ENCODE peak calls at places on chromosomes 4 and X, in ten cellular contexts. I is BE2C, Y is tibial nerve, V is body of pancreas, Q is breast epithelium, S is right atrium auricular region, A is suprapubic skin, X is Calu3, O is fibroblast of mammary gland, K is endothelial cell of umbilical vein. H is an unnamed sample.

GRCh38 chrX:38837389-38837788 is 36.1 kb downstream of the MID1IP1 start:
- DNase-seq in X (no peak), K (no peak), I (no peak), O (no peak), A (no peak), Y (no peak), V (no peak), S (no peak), Q (no peak), H (no peak)

GRCh38 chr4:89001647-89002518 is 55.1 kb downstream of the FAM13A start:
- DNase-seq in A (no peak), Q (no peak), S (no peak), V (peak), I (peak), Y (no peak), K (no peak), O (no peak), X (no peak), H (no peak)

GRCh38 chrX:68488657-68489056 is 10.2 kb upstream of the YIPF6 start:
- DNase-seq in I (no peak), K (no peak), X (peak), A (no peak), S (no peak), V (no peak), Q (no peak), O (no peak), Y (no peak), H (no peak)

GRCh38 chrX:7127058-7127457 is 20.5 kb upstream of the STS start:
- DNase-seq in S (no peak), I (no peak), Q (no peak), O (no peak), X (no peak), A (no peak), Y (no peak), V (no peak), K (no peak), H (no peak)

GRCh38 chrX:46582325-46582724 is 8.8 kb downstream of the CHST7 start:
- DNase-seq in S (no peak), O (no peak), V (no peak), A (no peak), Q (no peak), Y (no peak), X (no peak), I (no peak), K (peak), H (no peak)

GRCh38 chr4:1113311-1114009 is at the start of gene RNF212:
- DNase-seq in Q (no peak), A (no peak), Y (no peak), K (peak), I (no peak), S (no peak), V (peak), O (peak), X (no peak), H (peak)

GRCh38 chr4:187128226-187128625 is 404.6 kb upstream of the FAT1 start:
- DNase-seq in Q (no peak), K (no peak), I (no peak), X (no peak), Y (no peak), O (no peak), S (no peak), V (no peak), A (no peak), H (no peak)

GRCh38 chrX:121671649-121672048 is 624.2 kb downstream of the GLUD2 start:
- DNase-seq in O (no peak), X (no peak), Q (no peak), S (no peak), K (no peak), A (no peak), Y (no peak), V (no peak), I (no peak), H (no peak)

GRCh38 chrX:21374163-21374993 is at the start of gene CNKSR2:
- DNase-seq in Q (peak), I (peak), S (no peak), V (peak), Y (peak), X (no peak), O (peak), K (peak), A (no peak), H (peak)

GRCh38 chr4:23888421-23889319 is 1.2 kb downstream of the PPARGC1A start:
- DNase-seq in K (no peak), S (no peak), X (no peak), V (peak), Y (no peak), O (peak), A (no peak), I (peak), Q (no peak), H (no peak)

GRCh38 chrX:81957900-81958545 is 756.1 kb downstream of the SH3BGRL start:
- DNase-seq in S (no peak), K (no peak), I (no peak), V (no peak), Y (no peak), X (peak), O (peak), A (no peak), Q (no peak), H (no peak)

GRCh38 chrX:138986235-138986634 is 274.7 kb upstream of the FGF13 start:
- DNase-seq in V (no peak), I (no peak), Q (no peak), S (no peak), O (peak), X (no peak), A (no peak), K (no peak), Y (no peak), H (no peak)

GRCh38 chrX:136586386-136586785 is 54.4 kb downstream of the VGLL1 start:
- DNase-seq in A (no peak), O (peak), X (no peak), Y (no peak), S (no peak), Q (no peak), K (no peak), V (no peak), I (no peak), H (no peak)

GRCh38 chr4:8685831-8686230 is 93.3 kb downstream of the CPZ start:
- DNase-seq in X (no peak), V (no peak), Q (no peak), A (no peak), I (no peak), O (no peak), S (no peak), K (no peak), Y (no peak), H (no peak)

GRCh38 chrX:150664290-150664689 is 28.9 kb upstream of the MTMR1 start:
- DNase-seq in O (no peak), A (no peak), Q (no peak), Y (no peak), X (peak), K (no peak), S (no peak), V (peak), I (no peak), H (no peak)

GRCh38 chr4:127777487-127777886 is 4.6 kb upstream of the HSPA4L start:
- DNase-seq in O (no peak), I (no peak), X (no peak), K (no peak), A (no peak), Y (no peak), Q (no peak), V (no peak), S (no peak), H (no peak)

GRCh38 chrX:54641530-54641929 is 111.5 kb downstream of the GNL3L start:
- DNase-seq in O (peak), Q (no peak), Y (no peak), K (no peak), A (no peak), S (no peak), X (no peak), I (no peak), V (no peak), H (no peak)

GRCh38 chr4:73450398-73451004 is 14.5 kb downstream of the AFP start:
- DNase-seq in I (peak), S (peak), O (peak), Y (no peak), Q (no peak), V (peak), K (no peak), X (peak), A (no peak), H (no peak)

GRCh38 chr4:54277691-54278090 is 48.6 kb downstream of the PDGFRA start:
- DNase-seq in V (peak), S (no peak), I (no peak), A (no peak), K (peak), X (peak), Q (no peak), Y (no peak), O (peak), H (no peak)

GRCh38 chr4:142893012-142893411 is 46.9 kb upstream of the INPP4B start:
- DNase-seq in S (no peak), X (no peak), Y (no peak), A (no peak), V (no peak), K (no peak), I (no peak), Q (no peak), O (no peak), H (no peak)

GRCh38 chr4:124278477-124278876 is 434.1 kb downstream of the ANKRD50 start:
- DNase-seq in S (no peak), A (no peak), K (no peak), O (no peak), I (no peak), X (peak), V (no peak), Y (no peak), Q (no peak), H (no peak)

GRCh38 chr4:184653650-184654049 is 4.1 kb downstream of the PRIMPOL start:
- DNase-seq in I (no peak), O (peak), A (no peak), Y (no peak), Q (no peak), S (no peak), K (no peak), V (no peak), X (no peak), H (no peak)

GRCh38 chr4:119652978-119653377 is 24.4 kb upstream of the PDE5A start:
- DNase-seq in S (no peak), Q (no peak), K (no peak), Y (no peak), A (no peak), X (no peak), O (peak), V (no peak), I (no peak), H (no peak)

GRCh38 chrX:120015145-120016067 is 62.1 kb downstream of the RHOXF2B start:
- DNase-seq in Y (no peak), V (peak), O (no peak), A (no peak), K (no peak), I (no peak), Q (no peak), S (no peak), X (peak), H (no peak)

GRCh38 chr4:14379148-14379547 is 623.1 kb upstream of the CPEB2 start:
- DNase-seq in Y (no peak), A (no peak), Q (no peak), S (no peak), I (no peak), O (peak), X (no peak), V (no peak), K (no peak), H (no peak)

GRCh38 chr4:128812360-128812958 is 3.0 kb downstream of the JADE1 start:
- DNase-seq in O (peak), V (peak), S (peak), Q (no peak), A (peak), K (peak), Y (peak), X (peak), I (peak), H (no peak)

GRCh38 chrX:47502591-47503222 is 19.7 kb upstream of the ZNF41 start:
- DNase-seq in I (no peak), Q (no peak), X (no peak), V (no peak), O (peak), Y (no peak), S (no peak), K (no peak), A (no peak), H (no peak)

GRCh38 chrX:110167952-110168451 is 149.9 kb downstream of the AMMECR1 start:
- DNase-seq in X (peak), I (peak), S (no peak), K (no peak), Q (no peak), Y (no peak), O (no peak), V (peak), A (no peak), H (no peak)

GRCh38 chrX:44061940-44062339 is 88.8 kb upstream of the NDP start:
- DNase-seq in O (no peak), I (no peak), Y (no peak), Q (no peak), K (no peak), S (no peak), V (no peak), A (no peak), X (no peak), H (no peak)

GRCh38 chr4:2276581-2277325 is 14.8 kb upstream of the MXD4 start:
- DNase-seq in Q (no peak), K (no peak), I (no peak), Y (no peak), O (no peak), V (no peak), S (no peak), X (no peak), A (no peak), H (no peak)

GRCh38 chr4:30770049-30770549 is 49.9 kb downstream of the PCDH7 start:
- DNase-seq in K (peak), Q (no peak), V (no peak), S (no peak), I (no peak), X (no peak), O (peak), Y (no peak), A (no peak), H (no peak)

GRCh38 chrX:71251456-71251973 is 2.4 kb downstream of the ZMYM3 start:
- DNase-seq in O (no peak), Q (no peak), X (no peak), I (no peak), K (no peak), V (no peak), S (no peak), A (no peak), Y (no peak), H (no peak)

GRCh38 chr4:8609406-8609805 is 16.8 kb downstream of the CPZ start:
- DNase-seq in S (no peak), Y (no peak), I (no peak), O (no peak), Q (no peak), A (no peak), K (no peak), V (no peak), X (no peak), H (no peak)

GRCh38 chr4:20538922-20539321 is 161.3 kb upstream of the PACRGL start:
- DNase-seq in S (no peak), K (no peak), V (no peak), O (no peak), A (no peak), Q (no peak), I (no peak), X (no peak), Y (no peak), H (no peak)
- TF ChIP-seq CTCF in S (no peak), K (no peak), V (no peak), O (no peak), A (no peak), Q (no peak), I (no peak), X (no peak), Y (no peak), H (no peak)

GRCh38 chrX:41922694-41923171 is 621 bp downstream of the CASK start:
- DNase-seq in I (peak), Y (no peak), X (peak), S (no peak), K (peak), V (peak), O (no peak), A (peak), Q (no peak), H (peak)
- TF ChIP-seq CTCF in I (peak), Y (no peak), X (no peak), S (no peak), K (peak), V (no peak), O (no peak), A (no peak), Q (no peak), H (no peak)

GRCh38 chr4:70704333-70705145 is 16.2 kb downstream of the UTP3 start:
- DNase-seq in K (peak), V (peak), S (peak), A (peak), Y (peak), O (peak), Q (peak), I (peak), X (peak), H (peak)
- TF ChIP-seq CTCF in K (peak), V (peak), S (peak), A (peak), Y (peak), O (peak), Q (peak), I (peak), X (peak), H (no peak)

GRCh38 chr4:101730291-101731117 is 60.0 kb upstream of the BANK1 start:
- DNase-seq in V (peak), O (peak), K (peak), A (peak), X (peak), Y (peak), I (peak), S (peak), Q (no peak), H (no peak)
- TF ChIP-seq CTCF in V (peak), O (peak), K (peak), A (peak), X (peak), Y (peak), I (peak), S (peak), Q (peak), H (peak)

GRCh38 chrX:155857561-155857960 is 23.6 kb upstream of the VAMP7 start:
- DNase-seq in O (peak), A (no peak), V (no peak), Y (no peak), X (peak), I (no peak), Q (no peak), S (no peak), K (no peak), H (no peak)
- TF ChIP-seq CTCF in O (peak), A (no peak), V (peak), Y (no peak), X (no peak), I (peak), Q (no peak), S (no peak), K (peak), H (no peak)

GRCh38 chr4:150722908-150723362 is 141.0 kb downstream of the MAB21L2 start:
- DNase-seq in Q (peak), O (peak), I (peak), K (peak), X (peak), S (peak), A (peak), V (peak), Y (peak), H (no peak)
- TF ChIP-seq CTCF in Q (no peak), O (peak), I (peak), K (no peak), X (no peak), S (no peak), A (no peak), V (peak), Y (no peak), H (no peak)

DNA sequence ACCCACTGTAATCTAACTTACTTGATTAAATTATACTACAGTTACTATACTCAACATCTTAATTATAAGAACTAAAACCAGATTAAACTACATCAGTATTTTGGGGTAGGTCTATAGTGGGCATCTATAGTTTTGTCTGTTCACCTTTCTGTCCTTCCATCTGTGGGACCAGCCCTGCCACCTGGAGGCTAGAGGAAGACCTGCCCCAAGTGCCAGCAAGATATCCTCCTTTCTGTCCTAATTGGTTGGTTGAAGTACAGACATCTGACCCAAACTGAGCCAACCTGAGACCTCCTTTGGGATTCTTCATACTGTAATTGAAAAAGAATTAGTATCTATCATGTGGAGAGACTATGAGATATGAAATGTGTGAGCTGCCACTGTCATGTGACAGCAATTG is 172.2 kb upstream of the TLL1 start:
- DNase-seq in K (no peak), O (no peak), Q (no peak), Y (no peak), S (no peak), X (no peak), V (peak), I (no peak), A (no peak), H (no peak)
- TF ChIP-seq CTCF in K (peak), O (peak), Q (no peak), Y (no peak), S (no peak), X (no peak), V (peak), I (peak), A (no peak), H (no peak)

GRCh38 chr4:102610007-102610406 is 108.8 kb downstream of the NFKB1 start:
- DNase-seq in Y (no peak), A (no peak), X (no peak), I (no peak), S (no peak), V (no peak), Q (no peak), K (peak), O (peak), H (no peak)
- TF ChIP-seq CTCF in Y (no peak), A (no peak), X (no peak), I (peak), S (no peak), V (no peak), Q (no peak), K (peak), O (peak), H (no peak)

DNA sequence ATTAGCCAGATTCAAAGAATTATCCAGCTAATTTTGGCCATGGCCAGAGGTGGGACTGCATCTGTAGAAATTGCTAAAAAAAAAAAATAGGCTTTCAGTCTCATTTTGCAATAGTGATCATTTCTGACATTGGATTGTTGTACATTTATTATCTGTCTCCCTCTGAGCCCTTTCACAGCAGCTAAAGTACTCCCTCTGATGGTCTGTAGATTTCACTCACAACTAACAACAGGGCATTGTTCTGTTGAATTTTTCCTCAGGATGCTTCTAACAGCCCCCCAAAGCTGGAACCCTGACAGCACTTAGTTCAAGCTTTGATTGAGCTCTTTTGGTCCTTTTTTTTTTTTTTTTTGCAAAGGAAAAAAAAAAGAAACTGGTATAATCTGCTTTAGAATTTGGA is 406.6 kb downstream of the SMARCA1 start:
- DNase-seq in I (no peak), X (no peak), K (no peak), O (no peak), S (no peak), Y (no peak), V (no peak), A (no peak), Q (no peak), H (no peak)
- TF ChIP-seq CTCF in I (no peak), X (no peak), K (no peak), O (no peak), S (no peak), Y (no peak), V (no peak), A (no peak), Q (no peak), H (no peak)